ENCODE peak calls at places on chromosomes 1 and 21, in six cellular contexts. Q is adrenal gland; Y is fibroblast of lung; W is OCI-LY7; S is CD8-positive, alpha-beta T cell; G is tibial artery. M is an unnamed sample.

GRCh38 chr1:70672333-70672935 is 261.4 kb downstream of the CTH start:
- DNase-seq in Q (no peak), Y (no peak), W (no peak), S (no peak), G (no peak), M (no peak)

GRCh38 chr1:48442864-48443619 is 29.0 kb downstream of the SPATA6 start:
- DNase-seq in Q (no peak), Y (no peak), W (no peak), S (no peak), G (no peak), M (no peak)

GRCh38 chr21:37380349-37381323 is 14.1 kb downstream of the DYRK1A start:
- DNase-seq in Q (peak), Y (no peak), W (no peak), S (no peak), G (no peak), M (no peak)

GRCh38 chr1:10195570-10195969 is 14.8 kb upstream of the KIF1B start:
- DNase-seq in Q (no peak), Y (peak), W (no peak), S (no peak), G (peak), M (no peak)

GRCh38 chr1:228146761-228147693 is 2.7 kb upstream of the GJC2 start:
- DNase-seq in Q (peak), Y (no peak), W (no peak), S (no peak), G (peak), M (no peak)

GRCh38 chr1:242002528-242002927 is 3.6 kb upstream of the MAP1LC3C start:
- DNase-seq in Q (no peak), Y (no peak), W (no peak), S (no peak), G (no peak), M (no peak)

GRCh38 chr1:17359031-17359430 is 13.0 kb upstream of the PADI6 start:
- DNase-seq in Q (no peak), Y (no peak), W (no peak), S (no peak), G (no peak), M (no peak)

GRCh38 chr1:218664385-218665170 is 319.4 kb downstream of the TGFB2 start:
- DNase-seq in Q (no peak), Y (peak), W (no peak), S (no peak), G (no peak), M (peak)

GRCh38 chr1:221979461-221980032 is 237.7 kb upstream of the DUSP10 start:
- DNase-seq in Q (no peak), Y (no peak), W (no peak), S (no peak), G (no peak), M (peak)

GRCh38 chr1:172399369-172400072 is 21.0 kb upstream of the C1orf105 start:
- DNase-seq in Q (peak), Y (peak), W (peak), S (no peak), G (peak), M (peak)

GRCh38 chr1:206706298-206706791 is 21.6 kb downstream of the MAPKAPK2 start:
- DNase-seq in Q (no peak), Y (peak), W (no peak), S (no peak), G (peak), M (no peak)

GRCh38 chr1:206705744-206706297 is 21.1 kb downstream of the MAPKAPK2 start:
- DNase-seq in Q (no peak), Y (peak), W (no peak), S (no peak), G (no peak), M (no peak)

GRCh38 chr1:206708058-206708457 is 23.4 kb downstream of the MAPKAPK2 start:
- DNase-seq in Q (no peak), Y (no peak), W (no peak), S (no peak), G (no peak), M (no peak)

GRCh38 chr1:206705187-206705586 is 20.5 kb downstream of the MAPKAPK2 start:
- DNase-seq in Q (no peak), Y (peak), W (no peak), S (no peak), G (peak), M (no peak)

GRCh38 chr1:206706806-206707205 is 22.1 kb downstream of the MAPKAPK2 start:
- DNase-seq in Q (no peak), Y (no peak), W (no peak), S (no peak), G (no peak), M (no peak)
- H3K27ac ChIP-seq in Q (no peak), Y (peak), W (no peak), S (no peak), G (peak), M (no peak)

GRCh38 chr1:160097196-160097910 is 1.1 kb downstream of the IGSF8 start:
- DNase-seq in Q (peak), Y (no peak), W (peak), S (no peak), G (no peak), M (no peak)

GRCh38 chr1:160099716-160100375 is 1.4 kb upstream of the IGSF8 start:
- DNase-seq in Q (no peak), Y (no peak), W (no peak), S (no peak), G (no peak), M (no peak)

GRCh38 chr1:160098852-160099647 is 631 bp upstream of the IGSF8 start:
- DNase-seq in Q (peak), Y (peak), W (peak), S (peak), G (peak), M (peak)

GRCh38 chr1:160096491-160097116 is 1.8 kb downstream of the IGSF8 start:
- DNase-seq in Q (peak), Y (peak), W (no peak), S (no peak), G (peak), M (peak)

DNA sequence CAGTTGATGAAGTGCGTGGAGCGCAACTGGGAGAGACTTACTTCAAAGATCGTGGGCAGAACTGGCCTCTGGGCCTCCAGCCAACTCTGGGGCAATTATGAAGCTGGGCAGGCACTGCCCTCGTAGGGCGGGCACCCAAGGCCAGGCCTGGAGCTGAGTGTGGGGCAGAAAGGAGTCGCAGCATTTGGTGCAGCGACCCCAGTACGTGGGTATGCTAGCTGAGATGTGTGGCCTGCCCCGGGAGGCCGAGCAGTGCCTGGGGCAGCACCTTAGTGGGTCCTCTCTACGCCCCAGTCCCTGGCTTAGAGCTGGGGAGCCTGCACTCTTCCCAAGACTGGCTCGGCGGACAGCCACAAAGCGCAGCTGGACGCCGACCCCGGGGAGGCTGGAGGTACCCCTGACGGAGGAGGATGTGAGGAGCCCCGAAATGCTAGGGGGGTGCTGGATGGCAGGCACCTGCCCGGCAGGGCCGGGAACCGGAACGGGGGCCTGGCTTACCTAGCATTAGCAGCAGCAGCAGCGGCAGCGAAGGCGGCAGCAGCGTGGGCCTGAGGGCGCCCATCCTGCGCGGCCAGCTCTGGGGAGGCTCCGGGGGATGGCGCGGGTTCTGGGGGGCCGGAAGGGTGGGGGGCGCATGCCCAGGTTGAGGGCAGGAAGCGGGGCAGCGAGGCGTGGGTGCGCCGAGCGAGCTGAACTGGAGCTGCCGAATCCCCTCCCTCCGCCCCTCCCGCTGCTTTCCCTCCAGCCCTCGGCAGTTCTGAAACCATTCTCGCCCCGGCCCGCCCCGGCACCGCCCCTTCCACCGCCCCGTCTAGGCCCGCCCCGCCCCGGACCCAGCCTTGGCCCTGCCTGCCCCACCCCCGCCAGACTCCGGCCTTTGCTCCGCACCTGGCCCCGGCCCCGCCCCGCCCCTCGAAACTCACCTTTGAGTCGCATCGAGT is at the start of gene IGSF8:
- DNase-seq in Q (peak), Y (peak), W (peak), S (peak), G (peak), M (no peak)
- TF ChIP-seq CTCF in Q (no peak), Y (no peak), W (no peak), S (no peak), G (no peak), M (no peak)

GRCh38 chr1:12433323-12434053 is 184.5 kb downstream of the DHRS3 start:
- DNase-seq in Q (peak), Y (peak), W (no peak), S (no peak), G (peak), M (no peak)

GRCh38 chr1:12436345-12436658 is 181.7 kb downstream of the DHRS3 start:
- DNase-seq in Q (no peak), Y (peak), W (no peak), S (no peak), G (no peak), M (no peak)

GRCh38 chr1:12434174-12434573 is 183.8 kb downstream of the DHRS3 start:
- DNase-seq in Q (no peak), Y (peak), W (no peak), S (peak), G (no peak), M (peak)

GRCh38 chr1:12435639-12436344 is 182.2 kb downstream of the DHRS3 start:
- DNase-seq in Q (no peak), Y (peak), W (peak), S (no peak), G (no peak), M (no peak)

DNA sequence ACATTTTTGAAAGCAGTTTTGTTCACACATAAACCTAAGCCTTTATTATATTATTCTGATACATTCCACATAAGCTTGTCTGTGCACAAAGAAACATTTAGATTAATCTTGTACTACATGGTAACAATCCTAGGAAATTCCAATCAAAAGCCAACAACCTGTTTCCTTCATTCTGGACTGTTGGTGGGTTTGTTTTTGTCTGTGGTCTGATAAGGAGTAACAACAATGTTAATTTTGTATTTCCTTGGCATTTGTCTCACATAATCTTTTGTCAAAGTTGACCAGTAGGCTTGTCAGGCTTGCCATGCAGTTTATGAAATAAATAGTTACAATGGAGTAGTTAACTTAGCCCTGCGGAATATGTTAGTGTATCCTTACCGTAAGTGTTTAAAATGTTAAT is 183.3 kb downstream of the DHRS3 start:
- DNase-seq in Q (no peak), Y (peak), W (no peak), S (no peak), G (no peak), M (no peak)
- H3K27ac ChIP-seq in Q (no peak), Y (no peak), W (no peak), S (no peak), G (peak), M (no peak)

GRCh38 chr1:8398677-8399076 is 80.8 kb downstream of the SLC45A1 start:
- DNase-seq in Q (no peak), Y (no peak), W (peak), S (no peak), G (no peak), M (no peak)
- TF ChIP-seq CTCF in Q (no peak), Y (peak), W (peak), S (no peak), G (no peak), M (no peak)